ENCODE peak calls at places on chromosome 2, in four cellular contexts. E is activated CD4-positive, alpha-beta T cell treated with anti-CD3 and anti-CD28 coated beads, Interleukin-2, amount 10 ng/mL, durations not matched to agents 7 days and 5 days; H is nephron progenitor cell; K is stimulated activated CD4-positive, alpha-beta T cell treated with anti-CD3 and anti-CD28 coated beads, Interleukin-1b, Interleukin-23, amount 100 ng/mL, for 4 hours. O is an unnamed sample.

GRCh38 chr2:9675369-9676351 is 44.9 kb upstream of the YWHAQ start:
- DNase-seq in K (no peak), H (peak), E (no peak), O (peak)

GRCh38 chr2:15943378-15943851 is 3.1 kb downstream of the MYCN start:
- DNase-seq in K (no peak), H (peak), E (no peak), O (no peak)

GRCh38 chr2:63768051-63768450 is 73.6 kb upstream of the UGP2 start:
- DNase-seq in H (no peak), K (no peak), E (no peak), O (no peak)

GRCh38 chr2:23622966-23623665 is 238.1 kb downstream of the KLHL29 start:
- DNase-seq in H (no peak), E (no peak), K (no peak), O (no peak)

GRCh38 chr2:204853905-204854304 is 308.6 kb downstream of the PARD3B start:
- DNase-seq in E (no peak), K (no peak), H (no peak), O (no peak)

GRCh38 chr2:151063271-151063670 is 198.4 kb downstream of the RBM43 start:
- DNase-seq in K (no peak), E (no peak), H (no peak), O (peak)

GRCh38 chr2:217653240-217653639 is 349.6 kb downstream of the TNS1 start:
- DNase-seq in K (no peak), H (no peak), E (no peak), O (peak)

GRCh38 chr2:46979611-46980010 is 64.0 kb upstream of the MCFD2 start:
- DNase-seq in E (peak), H (no peak), K (no peak), O (no peak)

GRCh38 chr2:168730391-168730790 is 72.0 kb upstream of the NOSTRIN start:
- DNase-seq in E (no peak), H (no peak), K (no peak), O (no peak)

GRCh38 chr2:218631837-218632236 is 24.1 kb downstream of the PLCD4 start:
- DNase-seq in K (no peak), H (no peak), E (no peak), O (no peak)

GRCh38 chr2:240582781-240583180 is 3.8 kb upstream of the CAPN10 start:
- DNase-seq in K (no peak), E (no peak), H (no peak), O (no peak)

GRCh38 chr2:46967990-46968647 is 52.5 kb upstream of the MCFD2 start:
- DNase-seq in K (no peak), E (no peak), H (no peak), O (peak)

GRCh38 chr2:158255257-158255656 is 153.6 kb downstream of the UPP2 start:
- DNase-seq in E (no peak), H (no peak), K (no peak), O (no peak)

GRCh38 chr2:33038230-33038629 is 91.5 kb downstream of the LTBP1 start:
- DNase-seq in H (no peak), E (no peak), K (no peak), O (no peak)

GRCh38 chr2:188965147-188965546 is 9.0 kb upstream of the COL3A1 start:
- DNase-seq in K (no peak), E (no peak), H (no peak), O (no peak)

GRCh38 chr2:67476808-67477790 is 80.0 kb downstream of the ETAA1 start:
- DNase-seq in H (no peak), K (no peak), E (no peak), O (peak)

GRCh38 chr2:173149491-173149890 is 73.8 kb downstream of the MAP3K20 start:
- DNase-seq in H (no peak), K (peak), E (peak), O (no peak)

GRCh38 chr2:85501244-85501643 is 37.7 kb upstream of the MAT2A start:
- DNase-seq in E (no peak), K (no peak), H (no peak), O (no peak)

GRCh38 chr2:104240984-104241383 is 612.9 kb upstream of the POU3F3 start:
- DNase-seq in E (no peak), K (no peak), H (no peak), O (no peak)

GRCh38 chr2:112156152-112156986 is 18.2 kb downstream of the FBLN7 start:
- DNase-seq in E (peak), H (no peak), K (no peak), O (peak)

GRCh38 chr2:67641302-67641701 is 244.2 kb downstream of the ETAA1 start:
- DNase-seq in H (no peak), K (no peak), E (no peak), O (no peak)

GRCh38 chr2:11097038-11097720 is 58.1 kb upstream of the SLC66A3 start:
- DNase-seq in K (no peak), E (no peak), H (no peak), O (peak)

GRCh38 chr2:9703701-9704221 is 73.0 kb upstream of the YWHAQ start:
- DNase-seq in H (no peak), K (no peak), E (peak), O (peak)